ENCODE peak calls at places on chromosomes 3 and 15, in seven cellular contexts. O, U, X, Y, G, N and V are unnamed samples.

GRCh38 chr15:64019764-64020163 is 26.5 kb downstream of the DAPK2 start:
- DNase-seq in N (no peak), O (no peak), U (no peak), X (peak), G (no peak), Y (no peak), V (no peak)

GRCh38 chr3:61090770-61091169 is 160.5 kb downstream of the FHIT start:
- DNase-seq in N (no peak), G (no peak), Y (no peak), X (no peak), O (no peak), U (no peak), V (no peak)

GRCh38 chr3:15180042-15180611 is 25.9 kb upstream of the CAPN7 start:
- DNase-seq in X (no peak), Y (no peak), U (no peak), G (peak), O (no peak), N (peak), V (no peak)

GRCh38 chr3:146831657-146832056 is 226.5 kb upstream of the PLSCR5 start:
- DNase-seq in Y (no peak), O (no peak), X (no peak), G (no peak), U (no peak), N (no peak), V (no peak)

GRCh38 chr15:24054547-24055245 is 367.6 kb upstream of the NDN start:
- DNase-seq in G (no peak), U (no peak), O (no peak), Y (no peak), X (no peak), N (no peak), V (no peak)

GRCh38 chr3:60992395-60992794 is 258.9 kb downstream of the FHIT start:
- DNase-seq in O (no peak), X (no peak), G (no peak), N (no peak), U (no peak), Y (no peak), V (no peak)

GRCh38 chr15:35545316-35545824 is 595 bp downstream of the DPH6 start:
- DNase-seq in U (peak), Y (no peak), G (no peak), N (peak), X (peak), O (peak), V (peak)

GRCh38 chr15:38231430-38231829 is 21.2 kb upstream of the SPRED1 start:
- DNase-seq in U (no peak), O (no peak), G (no peak), N (no peak), Y (no peak), X (no peak), V (no peak)

GRCh38 chr3:99640214-99640851 is 1.9 kb downstream of the COL8A1 start:
- DNase-seq in Y (no peak), O (no peak), N (no peak), G (no peak), U (no peak), X (no peak), V (no peak)

GRCh38 chr15:99105516-99106341 is 849 bp downstream of the SYNM start:
- DNase-seq in G (no peak), O (no peak), Y (no peak), X (no peak), U (peak), N (no peak), V (peak)
- TF ChIP-seq CTCF in G (no peak), O (no peak), Y (peak), X (no peak), U (no peak), N (peak), V (no peak)

DNA sequence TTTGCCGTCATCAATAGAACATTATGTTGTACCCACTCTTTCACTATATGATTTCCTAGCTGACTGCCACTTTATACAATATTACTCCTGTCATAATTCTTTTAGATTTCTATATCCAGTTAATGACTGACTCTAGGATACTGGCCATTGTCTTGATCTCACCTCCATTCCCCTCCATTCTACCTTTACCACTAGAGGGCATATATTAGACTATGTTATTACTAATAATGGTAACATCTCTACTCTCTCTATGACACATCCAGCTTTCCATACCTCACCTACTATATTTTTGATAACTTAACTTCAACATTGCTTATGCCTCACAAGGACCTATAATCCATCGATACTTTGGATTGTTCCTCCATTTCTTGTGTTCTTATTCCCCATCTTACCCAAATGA is 31.4 kb upstream of the POU1F1 start:
- DNase-seq in O (no peak), Y (no peak), G (no peak), U (no peak), N (no peak), X (no peak), V (no peak)
- TF ChIP-seq CTCF in O (peak), Y (no peak), G (peak), U (peak), N (peak), X (no peak), V (no peak)

GRCh38 chr3:97278506-97278905 is 464.1 kb downstream of the EPHA6 start:
- DNase-seq in U (no peak), G (no peak), O (no peak), Y (no peak), X (no peak), N (no peak), V (no peak)
- TF ChIP-seq CTCF in U (no peak), G (no peak), O (no peak), Y (no peak), X (no peak), N (no peak), V (no peak)

GRCh38 chr3:150844484-150844883 is 60.8 kb downstream of the MINDY4B start:
- DNase-seq in X (no peak), N (no peak), U (no peak), Y (no peak), O (no peak), G (no peak), V (no peak)

GRCh38 chr3:150843241-150843640 is 62.0 kb downstream of the MINDY4B start:
- DNase-seq in O (no peak), Y (no peak), G (no peak), N (no peak), X (no peak), U (no peak), V (no peak)

DNA sequence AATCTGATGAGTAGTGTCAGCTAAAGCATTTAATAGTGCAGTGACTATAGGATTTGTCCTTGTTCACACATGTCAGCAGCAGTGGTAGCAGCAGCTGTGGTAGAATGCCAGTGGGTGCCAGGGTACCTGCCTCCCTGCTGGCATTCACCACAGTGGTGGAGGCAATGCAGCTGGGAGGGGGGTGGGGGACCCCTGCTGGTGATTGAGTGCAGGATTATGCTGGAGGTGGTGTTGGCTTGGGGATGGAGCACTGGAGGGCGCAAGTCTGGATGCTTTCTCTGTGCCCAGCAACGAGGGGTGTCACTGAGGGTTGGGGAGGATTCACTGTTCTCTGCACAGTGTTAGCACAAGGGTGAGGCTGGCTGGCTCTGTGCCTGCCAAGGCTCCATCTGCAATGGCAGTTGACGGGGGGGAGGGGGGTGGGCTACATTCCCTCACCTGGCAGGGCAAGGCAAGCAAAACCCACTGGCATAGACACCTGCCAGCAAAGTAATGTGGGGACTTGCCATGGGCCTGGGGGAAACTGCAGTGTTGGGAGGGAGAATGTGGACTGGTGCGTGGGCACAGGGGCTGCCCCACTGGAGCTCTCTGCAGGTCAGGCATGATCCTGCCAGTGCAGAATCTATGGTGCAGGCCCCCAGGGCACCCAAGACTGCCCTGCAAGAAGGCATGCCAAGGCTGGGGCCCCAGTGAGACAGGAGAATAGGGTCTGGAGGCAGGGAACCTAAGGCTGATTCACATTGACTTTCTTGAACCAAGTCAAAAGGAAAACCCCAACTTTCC is 64.3 kb downstream of the MINDY4B start:
- DNase-seq in Y (no peak), X (no peak), G (no peak), U (no peak), O (no peak), N (no peak), V (peak)
- TF ChIP-seq CTCF in Y (peak), X (no peak), G (no peak), U (no peak), O (no peak), N (peak), V (no peak)

GRCh38 chr3:13927295-13927694 is 47.4 kb upstream of the WNT7A start:
- DNase-seq in U (no peak), G (no peak), Y (no peak), N (no peak), X (no peak), O (no peak), V (no peak)
- TF ChIP-seq CTCF in U (peak), G (no peak), Y (peak), N (no peak), X (no peak), O (peak), V (no peak)

GRCh38 chr15:73695773-73696640 is 11.8 kb downstream of the CD276 start:
- DNase-seq in N (no peak), G (no peak), U (no peak), Y (no peak), X (no peak), O (no peak), V (no peak)

GRCh38 chr15:73686781-73687256 is 2.6 kb downstream of the CD276 start:
- DNase-seq in Y (no peak), O (no peak), X (no peak), N (no peak), U (peak), G (no peak), V (no peak)

GRCh38 chr15:73688455-73688854 is 4.3 kb downstream of the CD276 start:
- DNase-seq in X (no peak), G (no peak), Y (no peak), O (no peak), N (no peak), U (no peak), V (no peak)

GRCh38 chr15:73694419-73694818 is 10.2 kb downstream of the CD276 start:
- DNase-seq in O (no peak), G (no peak), U (no peak), X (no peak), N (no peak), Y (no peak), V (no peak)

GRCh38 chr15:73691398-73691797 is 7.2 kb downstream of the CD276 start:
- DNase-seq in Y (no peak), G (no peak), U (peak), N (no peak), X (no peak), O (no peak), V (no peak)
- TF ChIP-seq CTCF in Y (no peak), G (no peak), U (peak), N (no peak), X (no peak), O (no peak), V (no peak)

GRCh38 chr3:170496026-170496867 is 77.6 kb downstream of the CLDN11 start:
- DNase-seq in O (no peak), X (no peak), U (no peak), Y (no peak), N (no peak), G (no peak), V (no peak)
- TF ChIP-seq CTCF in O (peak), X (no peak), U (peak), Y (no peak), N (no peak), G (no peak), V (no peak)